ENCODE peak calls at places on chromosomes 13 and 19, in four cellular contexts. B is H7; P is NCI-H774; F is activated naive CD8-positive, alpha-beta T cell treated with anti-CD3 and anti-CD28 coated beads, Interleukin-2, amount 50 U/mL, for 24 hours. Y is an unnamed sample.

GRCh38 chr13:52713894-52714293 is 25.7 kb downstream of the CNMD start:
- DNase-seq in B (no peak), P (no peak), F (no peak), Y (no peak)

GRCh38 chr13:26502826-26503225 is 54.7 kb upstream of the WASF3 start:
- DNase-seq in B (peak; percentile 66), P (no peak), F (peak; percentile 29), Y (peak; percentile 66)

GRCh38 chr13:50284540-50284939 is 269.3 kb downstream of the KCNRG start:
- DNase-seq in B (no peak), P (no peak), F (no peak), Y (no peak)

GRCh38 chr13:53200498-53201453 is 172.2 kb downstream of the OLFM4 start:
- DNase-seq in B (peak; percentile 94), P (no peak), F (peak; percentile 12), Y (peak; percentile 90)

GRCh38 chr19:19087676-19088075 is 23.9 kb downstream of the SLC25A42 start:
- DNase-seq in B (peak; percentile 41), P (no peak), F (no peak), Y (no peak)

GRCh38 chr13:99367663-99368448 is 60.7 kb upstream of the GPR183 start:
- DNase-seq in B (peak; percentile 71), P (no peak), F (no peak), Y (peak; percentile 46)

GRCh38 chr19:17080441-17080803 is 4.8 kb downstream of the MYO9B start:
- DNase-seq in B (no peak), P (no peak), F (no peak), Y (no peak)

GRCh38 chr13:32284927-32285632 is 30.1 kb downstream of the ZAR1L start:
- DNase-seq in B (no peak), P (no peak), F (no peak), Y (no peak)

GRCh38 chr13:26619321-26619720 is 61.8 kb downstream of the WASF3 start:
- DNase-seq in B (no peak), P (no peak), F (no peak), Y (no peak)

GRCh38 chr13:46663216-46663615 is 110.2 kb downstream of the LRCH1 start:
- DNase-seq in B (no peak), P (no peak), F (no peak), Y (no peak)

GRCh38 chr19:3129112-3129511 is 6.7 kb upstream of the GNA15 start:
- DNase-seq in B (peak; percentile 52), P (no peak), F (no peak), Y (no peak)

GRCh38 chr19:19464339-19465098 is 50.8 kb downstream of the TSSK6 start:
- DNase-seq in B (peak; percentile 85), P (no peak), F (no peak), Y (peak; percentile 94)

GRCh38 chr13:27200413-27201066 is 28.9 kb upstream of the USP12 start:
- DNase-seq in B (no peak), P (no peak), F (no peak), Y (no peak)

GRCh38 chr19:40989453-40989852 is 1.6 kb upstream of the CYP2B6 start:
- DNase-seq in B (no peak), P (no peak), F (no peak), Y (no peak)

GRCh38 chr19:38035515-38036495 is 128.8 kb downstream of the SIPA1L3 start:
- DNase-seq in B (no peak), P (no peak), F (no peak), Y (no peak)

GRCh38 chr19:2253106-2254051 is 2.8 kb downstream of the JSRP1 start:
- DNase-seq in B (peak; percentile 96), P (no peak), F (peak; percentile 62), Y (no peak)

GRCh38 chr19:10543420-10544241 is at the start of gene ATG4D:
- DNase-seq in B (peak; percentile 100), P (peak; percentile 85), F (peak; percentile 82), Y (peak; percentile 87)

GRCh38 chr19:10260141-10260584 is 8.1 kb downstream of the MRPL4 start:
- DNase-seq in B (no peak), P (no peak), F (peak; percentile 69), Y (no peak)

GRCh38 chr13:57437587-57437986 is 194.0 kb upstream of the PCDH17 start:
- DNase-seq in B (no peak), P (no peak), F (no peak), Y (peak; percentile 72)

GRCh38 chr19:40465025-40465780 is at the start of gene BLVRB:
- DNase-seq in B (no peak), P (no peak), F (no peak), Y (no peak)

GRCh38 chr19:14398563-14398962 is 17.3 kb downstream of the ADGRE5 start:
- DNase-seq in B (no peak), P (no peak), F (no peak), Y (no peak)

GRCh38 chr13:32881074-32881791 is 135.0 kb upstream of the KL start:
- DNase-seq in B (no peak), P (no peak), F (no peak), Y (no peak)

GRCh38 chr13:37187110-37187509 is 81.6 kb upstream of the CSNK1A1L start:
- DNase-seq in B (no peak), P (no peak), F (no peak), Y (peak; percentile 69)